ENCODE peak calls at places on chromosomes 2 and 18, in six cellular contexts. J is H1, T is HepG2, V is K562, K is GM12892, G is GM12878. F is an unnamed sample.

GRCh38 chr2:55891671-55892071 is 31.9 kb downstream of the EFEMP1 start:
- DNase-seq in J (no peak), T (no peak), V (no peak), K (no peak), G (no peak), F (no peak)

GRCh38 chr18:43780782-43781340 is 503.6 kb upstream of the SYT4 start:
- DNase-seq in J (no peak), T (no peak), V (no peak), K (no peak), G (no peak), F (no peak)

GRCh38 chr18:23650963-23651927 is 11.5 kb downstream of the ANKRD29 start:
- DNase-seq in J (no peak), T (peak; percentile 66), V (no peak), K (no peak), G (no peak), F (no peak)

GRCh38 chr2:62042944-62043343 is 137.5 kb downstream of the COMMD1 start:
- DNase-seq in J (no peak), T (no peak), V (no peak), K (no peak), G (no peak), F (no peak)

GRCh38 chr2:102520009-102520408 is 47.0 kb downstream of the SLC9A4 start:
- DNase-seq in J (no peak), T (peak; percentile 56), V (peak; percentile 25), K (peak; percentile 10), G (no peak), F (no peak)

GRCh38 chr2:26245231-26245732 is 543 bp downstream of the HADHB start:
- DNase-seq in J (no peak), T (peak; percentile 44), V (peak; percentile 30), K (no peak), G (peak; percentile 15), F (no peak)

GRCh38 chr2:160876765-160877164 is 283.5 kb upstream of the TANK start:
- DNase-seq in J (no peak), T (no peak), V (no peak), K (no peak), G (no peak), F (no peak)

GRCh38 chr2:95728878-95729511 is 137.2 kb downstream of the TRIM43 start:
- DNase-seq in J (no peak), T (peak; percentile 76), V (peak; percentile 22), K (peak; percentile 16), G (peak; percentile 17), F (peak; percentile 29)

GRCh38 chr18:48486762-48487161 is 52.1 kb upstream of the CTIF start:
- DNase-seq in J (no peak), T (no peak), V (no peak), K (no peak), G (no peak), F (no peak)

DNA sequence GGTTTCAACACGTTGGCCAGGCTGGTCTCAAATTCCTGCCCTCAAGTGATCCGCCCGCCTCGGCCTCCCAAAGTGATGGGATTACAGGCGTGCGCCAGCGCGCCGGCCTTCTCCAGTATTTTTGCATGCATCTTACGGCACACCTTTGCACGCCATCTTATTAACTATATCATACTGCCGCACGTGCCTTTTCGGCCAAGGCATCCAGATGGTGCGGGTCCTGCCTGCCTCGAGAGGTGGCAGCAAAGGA is 759 bp upstream of the ING5 start:
- DNase-seq in J (no peak), T (no peak), V (no peak), K (no peak), G (peak; percentile 51), F (no peak)
- TF ChIP-seq POLR2A in J (no peak), T (no peak), V (no peak), K (no peak), G (no peak), F (no peak)

GRCh38 chr2:69995511-69995910 is 34.1 kb upstream of the ASPRV1 start:
- DNase-seq in J (no peak), T (no peak), V (no peak), K (no peak), G (no peak), F (no peak)
- TF ChIP-seq TAF1 in J (no peak), T (no peak), V (no peak), K (no peak), G (no peak), F (no peak)

DNA sequence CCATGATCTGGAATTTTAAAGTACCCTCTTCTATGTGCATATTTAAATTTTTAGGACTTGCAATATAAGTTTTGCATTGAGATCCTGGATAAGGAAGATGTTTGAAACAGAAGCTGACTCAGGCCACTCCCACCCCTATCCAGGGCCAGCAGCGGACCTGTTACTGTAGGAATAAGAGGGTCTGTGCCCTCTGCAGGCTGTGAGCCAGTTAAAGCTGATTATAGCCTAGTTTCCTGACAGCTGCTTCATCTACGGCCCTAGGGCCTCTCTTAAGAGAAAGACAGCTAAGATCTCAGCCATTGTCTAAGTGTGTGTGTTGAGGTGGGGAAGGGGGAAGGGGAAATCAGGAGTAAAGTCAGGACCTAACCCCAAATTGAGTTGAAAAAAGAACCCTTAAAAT is 234.0 kb downstream of the HAUS1 start:
- DNase-seq in J (no peak), T (no peak), V (no peak), K (no peak), G (no peak), F (no peak)
- TF ChIP-seq POLR2AphosphoS5 in J (no peak), T (no peak), V (no peak), K (no peak), G (no peak), F (no peak)

GRCh38 chr2:144370937-144371584 is 148.9 kb downstream of the ZEB2 start:
- DNase-seq in J (no peak), T (peak; percentile 40), V (peak; percentile 21), K (no peak), G (no peak), F (no peak)
- TF ChIP-seq POLR2A in J (no peak), T (no peak), V (no peak), K (no peak), G (no peak), F (no peak)

DNA sequence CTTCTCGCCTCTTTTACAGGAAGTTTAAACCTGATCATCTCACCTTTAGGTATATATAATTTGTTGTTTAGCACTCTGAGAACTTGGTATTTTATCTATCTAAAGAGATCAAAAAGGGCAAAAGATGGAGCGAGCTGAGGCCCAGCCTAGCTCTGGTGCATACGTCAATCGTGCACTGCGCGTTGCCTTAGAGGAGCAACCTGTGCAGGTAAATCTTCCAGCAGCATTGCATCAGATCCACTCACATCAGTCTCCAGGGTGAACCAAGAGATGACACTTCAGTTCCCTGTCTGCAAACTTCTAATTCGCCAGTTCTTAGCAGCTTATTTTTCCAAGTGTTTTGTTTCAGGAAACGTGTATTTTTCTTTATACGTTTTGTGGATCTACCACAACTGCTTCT is 15.3 kb downstream of the BCL11A start:
- DNase-seq in J (no peak), T (no peak), V (no peak), K (no peak), G (no peak), F (no peak)
- TF ChIP-seq TAF1 in J (no peak), T (no peak), V (no peak), K (no peak), G (no peak), F (no peak)

GRCh38 chr2:42910657-42911405 is 118.4 kb upstream of the HAAO start:
- DNase-seq in J (no peak), T (no peak), V (no peak), K (no peak), G (no peak), F (no peak)
- TF ChIP-seq POLR2AphosphoS5 in J (no peak), T (no peak), V (no peak), K (no peak), G (no peak), F (no peak)

DNA sequence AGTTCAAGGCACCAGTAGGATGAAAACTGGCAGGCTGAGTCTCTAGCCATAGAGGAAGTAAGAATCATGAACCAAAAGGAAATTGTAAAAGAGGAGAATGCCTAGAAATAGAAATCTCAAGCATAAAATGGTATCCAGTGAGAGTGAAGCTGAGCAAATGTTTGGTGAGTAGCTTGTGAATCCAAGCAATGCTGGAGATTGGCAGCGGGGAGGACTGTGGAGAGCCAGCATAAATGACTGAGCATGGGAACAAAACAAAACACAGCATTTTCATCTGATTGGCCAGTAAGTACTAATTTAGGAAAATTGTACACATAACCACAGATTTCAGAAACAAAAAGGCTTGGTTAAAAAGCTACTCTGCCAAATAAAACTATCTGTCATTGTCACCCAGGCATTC is 390.0 kb downstream of the STK39 start:
- DNase-seq in J (no peak), T (no peak), V (no peak), K (no peak), G (no peak), F (no peak)
- TF ChIP-seq POLR2A in J (no peak), T (no peak), V (no peak), K (no peak), G (no peak), F (no peak)

F was measured in GM12891.